ENCODE peak calls at places on chromosomes 3 and 15, in seven cellular contexts. R, X, U, V, H, M and J are unnamed samples. For H3K79me2, the result is how much of the 10 kb centered on the place peaks cover.

GRCh38 chr15:66964111-66964738 is 101.2 kb upstream of the SMAD3 start:
- DNase-seq in R (no peak), X (no peak), U (no peak), V (no peak), H (no peak), M (no peak), J (no peak)

GRCh38 chr15:35374661-35375060 is 171.3 kb downstream of the DPH6 start:
- DNase-seq in R (no peak), X (no peak), U (no peak), V (no peak), H (no peak), M (no peak), J (no peak)

GRCh38 chr3:52093751-52094525 is 37.6 kb upstream of the DUSP7 start:
- DNase-seq in R (peak), X (no peak), U (no peak), V (peak), H (no peak), M (no peak), J (no peak)

GRCh38 chr3:116445291-116445841 is at the start of gene LSAMP:
- DNase-seq in R (peak), X (no peak), U (peak), V (no peak), H (peak), M (no peak), J (no peak)

GRCh38 chr3:156535162-156535627 is 19.7 kb downstream of the SSR3 start:
- DNase-seq in R (peak), X (peak), U (peak), V (peak), H (peak), M (peak), J (peak)

GRCh38 chr3:5699811-5700210 is 512.3 kb downstream of the EDEM1 start:
- DNase-seq in R (no peak), X (peak), U (no peak), V (peak), H (no peak), M (peak), J (no peak)

GRCh38 chr3:127422663-127423375 is 135.0 kb upstream of the PRR20G start:
- DNase-seq in R (no peak), X (no peak), U (no peak), V (no peak), H (no peak), M (no peak), J (no peak)

GRCh38 chr3:39138804-39139415 is 14.5 kb downstream of the CSRNP1 start:
- DNase-seq in R (no peak), X (no peak), U (no peak), V (no peak), H (peak), M (no peak), J (no peak)

GRCh38 chr15:99729920-99730319 is 3.3 kb downstream of the LYSMD4 start:
- DNase-seq in R (peak), X (no peak), U (no peak), V (peak), H (peak), M (no peak), J (peak)

GRCh38 chr15:99729327-99729726 is 3.9 kb downstream of the LYSMD4 start:
- DNase-seq in R (no peak), X (no peak), U (no peak), V (no peak), H (no peak), M (no peak), J (no peak)

GRCh38 chr15:99727330-99727729 is 5.9 kb downstream of the LYSMD4 start:
- DNase-seq in R (no peak), X (no peak), U (no peak), V (no peak), H (no peak), M (no peak), J (no peak)

GRCh38 chr15:99727733-99728132 is 5.5 kb downstream of the LYSMD4 start:
- DNase-seq in R (no peak), X (no peak), U (no peak), V (no peak), H (no peak), M (no peak), J (no peak)

DNA sequence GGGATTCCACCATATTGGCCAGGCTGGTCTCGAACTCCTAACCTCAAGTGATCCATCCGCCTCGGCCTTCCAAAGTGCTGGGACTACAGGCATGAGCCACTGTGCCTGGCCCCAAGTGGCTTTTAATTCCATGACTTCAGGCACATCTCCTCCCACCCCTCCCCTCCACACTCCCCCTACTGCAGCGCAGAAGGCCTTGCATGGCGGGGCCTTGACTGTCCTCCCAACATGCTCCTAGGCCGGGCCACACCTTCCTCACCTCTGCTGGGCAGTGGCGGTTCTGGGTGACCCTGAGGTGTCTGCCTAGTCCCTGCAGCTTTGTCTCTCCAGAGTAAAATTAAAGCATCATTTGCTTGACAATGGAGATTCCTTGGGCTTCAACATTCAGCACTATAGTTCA is 6.9 kb downstream of the LYSMD4 start:
- DNase-seq in R (no peak), X (no peak), U (no peak), V (no peak), H (no peak), M (no peak), J (no peak)
- H3K27ac ChIP-seq in R (no peak), X (no peak), U (no peak), V (no peak), H (no peak), M (no peak), J (no peak)

GRCh38 chr3:154972951-154973350 is 107.2 kb upstream of the MME start:
- DNase-seq in R (peak), X (no peak), U (no peak), V (no peak), H (no peak), M (no peak), J (no peak)

GRCh38 chr3:154973851-154974250 is 106.3 kb upstream of the MME start:
- DNase-seq in R (no peak), X (no peak), U (no peak), V (no peak), H (no peak), M (no peak), J (no peak)

GRCh38 chr3:154970796-154971195 is 109.3 kb upstream of the MME start:
- DNase-seq in R (peak), X (no peak), U (no peak), V (peak), H (peak), M (no peak), J (no peak)

GRCh38 chr3:154971341-154971740 is 108.8 kb upstream of the MME start:
- DNase-seq in R (peak), X (no peak), U (no peak), V (no peak), H (no peak), M (no peak), J (no peak)

GRCh38 chr3:154971771-154972326 is 108.3 kb upstream of the MME start:
- DNase-seq in R (peak), X (no peak), U (no peak), V (peak), H (no peak), M (peak), J (no peak)
- H3K4me2 ChIP-seq in R (no peak), X (no peak), U (no peak), V (peak), H (no peak), M (peak), J (no peak)

DNA sequence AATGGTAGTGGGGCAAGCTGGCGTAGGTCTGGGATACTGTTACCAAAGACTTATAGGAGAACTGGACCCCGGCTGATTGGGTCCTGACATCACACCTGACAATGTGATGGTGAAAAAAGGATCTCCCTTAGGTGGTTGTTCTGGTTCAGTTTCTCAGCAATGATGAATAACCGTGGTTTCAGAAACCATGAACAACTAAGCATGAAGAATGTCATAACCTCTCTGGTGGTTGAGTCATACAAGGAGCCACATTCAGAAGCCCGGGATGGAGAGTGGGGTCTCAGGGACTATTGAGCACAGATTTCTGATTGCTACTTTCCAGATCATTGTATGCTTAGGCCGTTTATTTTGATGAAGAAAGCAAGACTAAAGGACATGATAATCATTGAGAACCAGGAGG is 17.4 kb downstream of the GPR160 start:
- DNase-seq in R (no peak), X (no peak), U (no peak), V (peak), H (no peak), M (peak), J (peak)
- H3K79me2 ChIP-seq in R (under half), X (under half), U (under half), V (under half), H (half or more), M (under half), J (half or more)

GRCh38 chr15:40785814-40786213 is 16.0 kb downstream of the C15orf62 start:
- DNase-seq in R (no peak), X (no peak), U (no peak), V (peak), H (no peak), M (peak), J (no peak)
- H3K27ac ChIP-seq in R (no peak), X (no peak), U (no peak), V (peak), H (peak), M (peak), J (no peak)